ENCODE peak calls at places on chromosomes 13 and 19, in ten cellular contexts. O is AG08396; H is adrenal gland; R is substantia nigra; E is NCI-H2029; N is SW480; V is osteoblast; J is breast epithelium; F is stimulated activated CD4-positive, alpha-beta T cell treated with anti-CD3 and anti-CD28 coated beads, Interleukin-4, amount 100 ng/mL, for 1 hour; G is heart right ventricle. B is an unnamed sample.

GRCh38 chr13:40063743-40064142 is 408.3 kb downstream of the COG6 start:
- DNase-seq in O (no peak), H (no peak), R (no peak), E (no peak), N (no peak), V (no peak), J (no peak), F (no peak), G (no peak), B (no peak)

GRCh38 chr13:99313473-99313872 is 6.3 kb upstream of the GPR183 start:
- DNase-seq in O (no peak), H (no peak), R (no peak), E (no peak), N (peak), V (no peak), J (no peak), F (no peak), G (no peak), B (no peak)

GRCh38 chr19:12564016-12564664 is 12.9 kb upstream of the ZNF564 start:
- DNase-seq in O (peak), H (peak), R (peak), E (peak), N (peak), V (peak), J (peak), F (peak), G (peak), B (peak)

GRCh38 chr13:114057131-114058050 is 75.0 kb downstream of the RASA3 start:
- DNase-seq in O (no peak), H (no peak), R (no peak), E (no peak), N (no peak), V (peak), J (no peak), F (no peak), G (no peak), B (no peak)

GRCh38 chr13:20843177-20843576 is 59.4 kb downstream of the XPO4 start:
- DNase-seq in O (no peak), H (no peak), R (no peak), E (no peak), N (no peak), V (no peak), J (no peak), F (no peak), G (peak), B (peak)

GRCh38 chr13:49927755-49928154 is 8.4 kb downstream of the SPRYD7 start:
- DNase-seq in O (peak), H (no peak), R (no peak), E (no peak), N (no peak), V (peak), J (no peak), F (no peak), G (no peak), B (no peak)

GRCh38 chr13:60258349-60258748 is 94.6 kb upstream of the DIAPH3 start:
- DNase-seq in O (no peak), H (no peak), R (no peak), E (no peak), N (no peak), V (no peak), J (no peak), F (no peak), G (no peak), B (no peak)

GRCh38 chr13:93180376-93180966 is 46.1 kb upstream of the GPC6 start:
- DNase-seq in O (no peak), H (no peak), R (no peak), E (no peak), N (no peak), V (no peak), J (no peak), F (no peak), G (no peak), B (no peak)

GRCh38 chr13:44404261-44405139 is 30.9 kb downstream of the SERP2 start:
- DNase-seq in O (no peak), H (no peak), R (no peak), E (peak), N (peak), V (no peak), J (peak), F (no peak), G (no peak), B (peak)

B was measured in cerebellum.